ENCODE peak calls at places on chromosomes 2 and 18, in five cellular contexts. One of them, this sample, is unnamed.
A peak's percentile ranks its signal among the peaks of the same experiment; 100 is the strongest.

GRCh38 chr18:61710082-61710620 is 182.7 kb downstream of the RNF152 start:
- DNase-seq in HCT116: no peak
- DNase-seq in omental fat pad: no peak
- DNase-seq in right lobe of liver: no peak
- DNase-seq in A549: no peak
- DNase-seq in this sample: no peak

GRCh38 chr2:113390133-113390849 is 47.2 kb upstream of the ZNG1B start:
- DNase-seq in right lobe of liver: no peak
- DNase-seq in omental fat pad: no peak
- DNase-seq in HCT116: peak; percentile 72
- DNase-seq in A549: peak; percentile 14
- DNase-seq in this sample: peak; percentile 66

GRCh38 chr2:212766921-212767320 is 228.3 kb upstream of the ERBB4 start:
- DNase-seq in right lobe of liver: no peak
- DNase-seq in HCT116: no peak
- DNase-seq in A549: no peak
- DNase-seq in omental fat pad: no peak
- DNase-seq in this sample: no peak

GRCh38 chr2:230268606-230269222 is 43.2 kb downstream of the SP140 start:
- DNase-seq in HCT116: no peak
- DNase-seq in A549: no peak
- DNase-seq in omental fat pad: no peak
- DNase-seq in right lobe of liver: no peak
- DNase-seq in this sample: peak; percentile 28

GRCh38 chr2:204888222-204888621 is 342.9 kb downstream of the PARD3B start:
- DNase-seq in HCT116: no peak
- DNase-seq in omental fat pad: no peak
- DNase-seq in A549: no peak
- DNase-seq in right lobe of liver: no peak
- DNase-seq in this sample: no peak

GRCh38 chr2:39922679-39923416 is 143.8 kb upstream of the THUMPD2 start:
- DNase-seq in HCT116: no peak
- DNase-seq in omental fat pad: no peak
- DNase-seq in A549: no peak
- DNase-seq in right lobe of liver: no peak
- DNase-seq in this sample: no peak

GRCh38 chr2:98020516-98020915 is 24.8 kb upstream of the TMEM131 start:
- DNase-seq in omental fat pad: no peak
- DNase-seq in A549: no peak
- DNase-seq in right lobe of liver: no peak
- DNase-seq in HCT116: no peak
- DNase-seq in this sample: no peak

GRCh38 chr2:223051580-223052375 is at the start of gene KCNE4:
- DNase-seq in HCT116: no peak
- DNase-seq in omental fat pad: no peak
- DNase-seq in A549: no peak
- DNase-seq in right lobe of liver: no peak
- DNase-seq in this sample: no peak

GRCh38 chr2:162574615-162575452 is 230.9 kb downstream of the GCA start:
- DNase-seq in omental fat pad: no peak
- DNase-seq in HCT116: no peak
- DNase-seq in A549: no peak
- DNase-seq in right lobe of liver: peak; percentile 70
- DNase-seq in this sample: no peak

GRCh38 chr18:23365602-23366001 is 87.5 kb upstream of the RIOK3 start:
- DNase-seq in right lobe of liver: no peak
- DNase-seq in A549: no peak
- DNase-seq in omental fat pad: no peak
- DNase-seq in HCT116: no peak
- DNase-seq in this sample: no peak

GRCh38 chr2:200068642-200069041 is 113.3 kb downstream of the MAIP1 start:
- DNase-seq in HCT116: no peak
- DNase-seq in A549: no peak
- DNase-seq in right lobe of liver: no peak
- DNase-seq in omental fat pad: no peak
- DNase-seq in this sample: no peak

GRCh38 chr18:3014501-3015202 is 1.7 kb upstream of the LPIN2 start:
- DNase-seq in right lobe of liver: no peak
- DNase-seq in A549: no peak
- DNase-seq in omental fat pad: no peak
- DNase-seq in HCT116: no peak
- DNase-seq in this sample: no peak

GRCh38 chr2:110770308-110770695 is 37.9 kb downstream of the ACOXL start:
- DNase-seq in right lobe of liver: no peak
- DNase-seq in HCT116: no peak
- DNase-seq in omental fat pad: no peak
- DNase-seq in A549: no peak
- DNase-seq in this sample: no peak

GRCh38 chr2:611519-611918 is 65.7 kb downstream of the TMEM18 start:
- DNase-seq in right lobe of liver: no peak
- DNase-seq in omental fat pad: no peak
- DNase-seq in HCT116: no peak
- DNase-seq in A549: no peak
- DNase-seq in this sample: no peak

GRCh38 chr2:118970396-118971135 is 28.6 kb downstream of the MARCO start:
- DNase-seq in omental fat pad: no peak
- DNase-seq in A549: no peak
- DNase-seq in HCT116: no peak
- DNase-seq in right lobe of liver: peak; percentile 40
- DNase-seq in this sample: no peak

GRCh38 chr2:75516378-75517122 is 44.2 kb downstream of the EVA1A start:
- DNase-seq in right lobe of liver: no peak
- DNase-seq in A549: no peak
- DNase-seq in HCT116: no peak
- DNase-seq in omental fat pad: no peak
- DNase-seq in this sample: no peak

GRCh38 chr18:8858888-8859511 is 153.6 kb downstream of the MTCL1 start:
- DNase-seq in right lobe of liver: no peak
- DNase-seq in omental fat pad: no peak
- DNase-seq in HCT116: no peak
- DNase-seq in A549: peak; percentile 31
- DNase-seq in this sample: no peak

GRCh38 chr2:144936442-144936841 is 416.5 kb upstream of the ZEB2 start:
- DNase-seq in omental fat pad: no peak
- DNase-seq in HCT116: no peak
- DNase-seq in right lobe of liver: no peak
- DNase-seq in A549: no peak
- DNase-seq in this sample: no peak

GRCh38 chr2:55054476-55054875 is 4.2 kb upstream of the RTN4 start:
- DNase-seq in omental fat pad: no peak
- DNase-seq in A549: no peak
- DNase-seq in HCT116: no peak
- DNase-seq in right lobe of liver: no peak
- DNase-seq in this sample: peak; percentile 53

GRCh38 chr2:101082993-101083392 is 68.2 kb downstream of the TBC1D8 start:
- DNase-seq in omental fat pad: no peak
- DNase-seq in right lobe of liver: no peak
- DNase-seq in A549: no peak
- DNase-seq in HCT116: no peak
- DNase-seq in this sample: no peak

GRCh38 chr2:222307138-222307756 is 8.4 kb upstream of the PAX3 start:
- DNase-seq in omental fat pad: no peak
- DNase-seq in HCT116: no peak
- DNase-seq in right lobe of liver: no peak
- DNase-seq in A549: no peak
- DNase-seq in this sample: no peak

GRCh38 chr2:149832256-149832655 is 244.7 kb upstream of the MMADHC start:
- DNase-seq in omental fat pad: no peak
- DNase-seq in right lobe of liver: no peak
- DNase-seq in A549: no peak
- DNase-seq in HCT116: no peak
- DNase-seq in this sample: no peak

GRCh38 chr2:215796160-215796559 is 217.2 kb downstream of the MREG start:
- DNase-seq in omental fat pad: no peak
- DNase-seq in right lobe of liver: no peak
- DNase-seq in A549: no peak
- DNase-seq in HCT116: no peak
- DNase-seq in this sample: no peak

GRCh38 chr2:96874099-96874831 is 4.4 kb upstream of the SEMA4C start:
- DNase-seq in HCT116: no peak
- DNase-seq in right lobe of liver: no peak
- DNase-seq in omental fat pad: no peak
- DNase-seq in A549: no peak
- DNase-seq in this sample: peak; percentile 53

GRCh38 chr2:195677290-195677689 is 20.3 kb downstream of the SLC39A10 start:
- DNase-seq in omental fat pad: no peak
- DNase-seq in A549: no peak
- DNase-seq in right lobe of liver: no peak
- DNase-seq in HCT116: no peak
- DNase-seq in this sample: no peak

GRCh38 chr2:195675783-195676427 is 18.9 kb downstream of the SLC39A10 start:
- DNase-seq in omental fat pad: no peak
- DNase-seq in HCT116: no peak
- DNase-seq in A549: no peak
- DNase-seq in right lobe of liver: no peak
- DNase-seq in this sample: no peak

GRCh38 chr2:195674491-195675226 is 17.6 kb downstream of the SLC39A10 start:
- DNase-seq in A549: no peak
- DNase-seq in right lobe of liver: no peak
- DNase-seq in HCT116: no peak
- DNase-seq in omental fat pad: no peak
- DNase-seq in this sample: no peak

GRCh38 chr2:195671563-195671962 is 14.5 kb downstream of the SLC39A10 start:
- DNase-seq in A549: no peak
- DNase-seq in omental fat pad: no peak
- DNase-seq in HCT116: no peak
- DNase-seq in right lobe of liver: no peak
- DNase-seq in this sample: no peak

GRCh38 chr2:195672674-195673073 is 15.6 kb downstream of the SLC39A10 start:
- DNase-seq in HCT116: no peak
- DNase-seq in A549: no peak
- DNase-seq in omental fat pad: no peak
- DNase-seq in right lobe of liver: no peak
- DNase-seq in this sample: no peak
- TF ChIP-seq CTCF in HCT116: peak; percentile 47
- TF ChIP-seq CTCF in A549: no peak
- TF ChIP-seq CTCF in omental fat pad: no peak
- TF ChIP-seq CTCF in right lobe of liver: no peak
- TF ChIP-seq CTCF in this sample: no peak

GRCh38 chr18:13233746-13234527 is 15.4 kb downstream of the LDLRAD4 start:
- DNase-seq in A549: no peak
- DNase-seq in right lobe of liver: no peak
- DNase-seq in omental fat pad: no peak
- DNase-seq in HCT116: no peak
- DNase-seq in this sample: no peak
- TF ChIP-seq CTCF in A549: no peak
- TF ChIP-seq CTCF in right lobe of liver: no peak
- TF ChIP-seq CTCF in omental fat pad: no peak
- TF ChIP-seq CTCF in HCT116: no peak
- TF ChIP-seq CTCF in this sample: no peak

GRCh38 chr18:57959278-57959677 is 84.7 kb upstream of the NEDD4L start:
- DNase-seq in omental fat pad: no peak
- DNase-seq in HCT116: peak; percentile 72
- DNase-seq in right lobe of liver: peak; percentile 54
- DNase-seq in A549: peak; percentile 67
- DNase-seq in this sample: peak; percentile 10
- TF ChIP-seq CTCF in omental fat pad: no peak
- TF ChIP-seq CTCF in HCT116: peak; percentile 58
- TF ChIP-seq CTCF in right lobe of liver: peak; percentile 47
- TF ChIP-seq CTCF in A549: peak; percentile 56
- TF ChIP-seq CTCF in this sample: no peak

DNA sequence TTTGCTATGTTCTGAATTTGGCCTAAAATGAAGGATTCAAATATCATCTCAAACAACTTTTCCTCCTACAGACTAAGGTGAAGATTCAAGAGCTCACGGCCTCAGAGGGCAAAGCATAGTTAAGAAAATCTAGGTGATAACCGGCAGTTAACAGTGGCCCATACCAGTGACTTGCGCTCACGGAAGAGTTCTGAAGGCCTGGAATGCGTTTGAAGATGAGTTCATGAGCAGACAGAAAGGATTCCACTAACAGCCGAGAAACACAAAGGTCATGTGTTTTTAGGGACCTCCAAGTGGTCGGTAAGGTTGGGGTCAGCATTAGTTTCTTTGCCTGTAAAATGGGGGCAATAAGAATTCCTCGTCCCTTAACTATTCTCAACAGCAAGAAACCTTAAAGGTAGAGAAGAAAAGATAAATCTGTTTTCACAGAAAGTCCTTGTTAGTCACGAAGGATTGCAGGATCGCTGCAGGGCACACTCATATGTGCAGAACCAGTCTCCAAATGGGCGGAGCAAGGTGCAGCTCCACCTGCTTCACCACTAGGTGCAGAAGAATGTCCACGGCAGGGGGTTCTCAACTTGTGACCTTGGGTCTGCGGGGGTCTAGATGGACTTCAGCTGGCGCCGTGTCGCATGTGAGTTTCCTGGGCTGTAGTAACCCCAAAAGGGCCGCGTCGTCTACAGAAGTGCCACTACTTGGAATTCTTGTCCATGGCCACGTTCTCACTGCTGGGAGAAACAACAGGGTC is 708 bp upstream of the RPIA start:
- DNase-seq in A549: peak; percentile 49
- DNase-seq in HCT116: peak; percentile 19
- DNase-seq in right lobe of liver: peak; percentile 45
- DNase-seq in omental fat pad: no peak
- DNase-seq in this sample: peak; percentile 72
- TF ChIP-seq CTCF in A549: no peak
- TF ChIP-seq CTCF in HCT116: peak; percentile 36
- TF ChIP-seq CTCF in right lobe of liver: no peak
- TF ChIP-seq CTCF in omental fat pad: no peak
- TF ChIP-seq CTCF in this sample: no peak

GRCh38 chr2:237431856-237432255 is 17.9 kb upstream of the COL6A3 start:
- DNase-seq in A549: no peak
- DNase-seq in right lobe of liver: no peak
- DNase-seq in HCT116: no peak
- DNase-seq in omental fat pad: no peak
- DNase-seq in this sample: no peak

GRCh38 chr2:237434916-237435315 is 21.0 kb upstream of the COL6A3 start:
- DNase-seq in HCT116: no peak
- DNase-seq in right lobe of liver: no peak
- DNase-seq in A549: no peak
- DNase-seq in omental fat pad: no peak
- DNase-seq in this sample: peak; percentile 94

GRCh38 chr2:237431372-237431771 is 17.4 kb upstream of the COL6A3 start:
- DNase-seq in omental fat pad: no peak
- DNase-seq in right lobe of liver: no peak
- DNase-seq in HCT116: no peak
- DNase-seq in A549: no peak
- DNase-seq in this sample: peak; percentile 50

GRCh38 chr2:237433920-237434319 is 20.0 kb upstream of the COL6A3 start:
- DNase-seq in A549: no peak
- DNase-seq in omental fat pad: no peak
- DNase-seq in right lobe of liver: no peak
- DNase-seq in HCT116: no peak
- DNase-seq in this sample: no peak

GRCh38 chr2:237432484-237433092 is 18.6 kb upstream of the COL6A3 start:
- DNase-seq in A549: peak; percentile 45
- DNase-seq in right lobe of liver: no peak
- DNase-seq in omental fat pad: no peak
- DNase-seq in HCT116: peak; percentile 15
- DNase-seq in this sample: peak; percentile 96
- TF ChIP-seq CTCF in A549: no peak
- TF ChIP-seq CTCF in right lobe of liver: no peak
- TF ChIP-seq CTCF in omental fat pad: no peak
- TF ChIP-seq CTCF in HCT116: no peak
- TF ChIP-seq CTCF in this sample: no peak